ENCODE peak calls at places on chromosome 21, in six cellular contexts. Z is RWPE1, U is kidney, B is fibroblast of lung, M is PC-3, C is pancreas. W is an unnamed sample.

GRCh38 chr21:30216041-30216723 is at the start of gene CLDN8:
- DNase-seq in C (no peak), B (no peak), Z (no peak), U (peak), M (peak), W (peak)

GRCh38 chr21:35381743-35382310 is 332.7 kb upstream of the RUNX1 start:
- DNase-seq in U (no peak), Z (no peak), M (no peak), C (no peak), B (no peak), W (no peak)

GRCh38 chr21:46096997-46097825 is 701 bp upstream of the COL6A2 start:
- DNase-seq in C (peak), U (peak), B (peak), Z (no peak), M (no peak), W (no peak)

GRCh38 chr21:37582613-37583012 is 216.0 kb downstream of the DYRK1A start:
- DNase-seq in B (peak), U (no peak), M (peak), C (no peak), Z (peak), W (peak)

GRCh38 chr21:41396452-41397107 is 29.5 kb upstream of the MX1 start:
- DNase-seq in M (peak), C (no peak), Z (no peak), B (no peak), U (peak), W (peak)

GRCh38 chr21:36068748-36069398 is 951 bp upstream of the CBR1 start:
- DNase-seq in Z (no peak), B (no peak), M (no peak), C (no peak), U (no peak), W (no peak)

GRCh38 chr21:33480481-33481103 is 818 bp upstream of the TMEM50B start:
- DNase-seq in B (no peak), C (no peak), M (no peak), Z (no peak), U (no peak), W (no peak)

GRCh38 chr21:40386301-40386911 is 460.6 kb downstream of the DSCAM start:
- DNase-seq in B (no peak), M (peak), Z (peak), U (peak), C (peak), W (peak)

GRCh38 chr21:35547946-35548774 is 499.1 kb upstream of the RUNX1 start:
- DNase-seq in B (no peak), U (no peak), Z (no peak), M (no peak), C (no peak), W (no peak)

GRCh38 chr21:31630062-31630711 is 29.3 kb upstream of the SOD1 start:
- DNase-seq in Z (peak), M (peak), U (no peak), C (peak), B (peak), W (peak)

GRCh38 chr21:41928621-41929220 is 25.1 kb downstream of the C2CD2 start:
- DNase-seq in M (no peak), B (no peak), Z (no peak), C (no peak), U (no peak), W (no peak)

GRCh38 chr21:41666641-41667051 is 100.2 kb downstream of the RIPK4 start:
- DNase-seq in C (peak), B (no peak), U (no peak), M (no peak), Z (no peak), W (no peak)

GRCh38 chr21:45820171-45821091 is 161.1 kb upstream of the COL6A1 start:
- DNase-seq in Z (peak), U (peak), C (peak), M (peak), B (peak), W (peak)

GRCh38 chr21:36282568-36283230 is 37.3 kb upstream of the MORC3 start:
- DNase-seq in C (no peak), U (no peak), M (no peak), Z (no peak), B (peak), W (peak)

GRCh38 chr21:41170442-41170841 is 2.5 kb downstream of the BACE2 start:
- DNase-seq in C (peak), M (peak), Z (peak), U (no peak), B (peak), W (peak)

GRCh38 chr21:42781150-42781980 is 98.0 kb downstream of the WDR4 start:
- DNase-seq in U (peak), C (peak), B (no peak), M (peak), Z (peak), W (peak)

GRCh38 chr21:41344146-41344545 is 17.7 kb upstream of the MX2 start:
- DNase-seq in M (no peak), U (no peak), C (peak), B (no peak), Z (no peak), W (no peak)

GRCh38 chr21:45504516-45505415 is 37.5 kb downstream of the SLC19A1 start:
- DNase-seq in B (no peak), M (no peak), U (peak), C (peak), Z (no peak), W (no peak)

GRCh38 chr21:35556536-35556935 is 503.8 kb downstream of the SETD4 start:
- DNase-seq in U (no peak), M (no peak), B (no peak), Z (no peak), C (no peak), W (no peak)

GRCh38 chr21:41817228-41817627 is 50.4 kb upstream of the RIPK4 start:
- DNase-seq in M (peak), U (no peak), B (peak), Z (peak), C (no peak), W (peak)

GRCh38 chr21:41677671-41678015 is 89.2 kb downstream of the RIPK4 start:
- DNase-seq in B (no peak), C (no peak), M (peak), U (no peak), Z (no peak), W (no peak)

GRCh38 chr21:36926989-36927695 is 39.3 kb downstream of the HLCS start:
- DNase-seq in C (no peak), B (peak), M (peak), U (no peak), Z (no peak), W (no peak)

GRCh38 chr21:46634427-46634826 is 1.0 kb upstream of the PRMT2 start:
- DNase-seq in U (no peak), B (no peak), C (no peak), Z (no peak), M (peak), W (no peak)

GRCh38 chr21:35217504-35218060 is 168.5 kb upstream of the RUNX1 start:
- DNase-seq in C (no peak), B (peak), Z (peak), M (peak), U (peak), W (peak)

GRCh38 chr21:37430184-37430821 is 63.7 kb downstream of the DYRK1A start:
- DNase-seq in B (no peak), C (no peak), Z (peak), U (no peak), M (peak), W (peak)

GRCh38 chr21:41966341-41966833 is 12.6 kb upstream of the C2CD2 start:
- DNase-seq in U (no peak), C (no peak), B (no peak), Z (no peak), M (peak), W (no peak)

GRCh38 chr21:44330698-44331097 is 8.5 kb downstream of the CFAP410 start:
- DNase-seq in C (no peak), M (no peak), Z (no peak), U (no peak), B (no peak), W (no peak)
- TF ChIP-seq CTCF in C (no peak), M (no peak), Z (no peak), U (no peak), B (no peak), W (no peak)

GRCh38 chr21:25980710-25981109 is 189.9 kb downstream of the APP start:
- DNase-seq in B (no peak), M (no peak), Z (peak), C (no peak), U (no peak), W (peak)
- H3K27ac ChIP-seq in B (no peak), M (no peak), Z (no peak), C (no peak), U (no peak), W (peak)

DNA sequence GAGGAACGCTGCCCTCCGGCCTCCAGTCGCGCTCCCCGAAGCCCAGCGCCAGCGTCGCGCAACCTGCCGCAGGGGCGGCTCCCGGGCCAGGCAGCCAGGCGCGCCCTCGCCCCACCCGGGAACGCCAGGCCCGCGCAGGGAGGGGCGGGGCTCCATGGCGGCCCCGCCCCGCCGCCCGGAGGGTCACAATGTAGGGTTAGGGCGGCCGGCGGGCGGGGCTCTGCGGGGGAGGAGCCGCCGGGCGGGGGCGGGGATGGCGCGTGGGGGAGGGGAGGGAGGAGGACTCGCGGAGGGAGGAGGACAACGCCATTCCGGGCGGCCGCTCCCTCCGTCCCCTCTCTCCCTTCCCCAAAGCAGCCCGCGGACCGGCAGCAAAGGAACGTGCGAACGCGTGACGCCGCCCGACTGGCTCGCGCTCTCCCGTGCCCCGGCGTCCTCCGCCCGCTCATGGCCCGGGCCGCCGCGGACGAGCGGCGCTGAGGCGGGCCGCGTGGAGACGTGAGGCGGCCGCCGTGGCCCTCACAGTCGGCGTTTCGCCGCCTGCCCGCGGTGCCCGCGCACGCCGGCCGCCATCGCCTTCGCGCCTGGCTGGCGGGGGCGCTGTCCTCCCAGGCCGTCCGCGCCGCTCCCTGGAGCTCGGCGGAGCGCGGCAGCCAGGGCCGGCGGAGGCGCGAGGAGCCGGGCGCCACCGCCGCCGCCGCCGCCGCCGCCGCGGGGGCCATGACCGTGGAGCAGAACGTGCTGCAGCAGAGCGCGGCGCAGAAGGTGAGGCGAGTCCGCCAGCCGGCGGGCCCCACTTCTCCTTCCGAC is at the start of gene USP25:
- DNase-seq in Z (peak), M (peak), C (peak), B (peak), U (peak), W (peak)
- TF ChIP-seq CTCF in Z (peak), M (no peak), C (no peak), B (no peak), U (no peak), W (peak)

DNA sequence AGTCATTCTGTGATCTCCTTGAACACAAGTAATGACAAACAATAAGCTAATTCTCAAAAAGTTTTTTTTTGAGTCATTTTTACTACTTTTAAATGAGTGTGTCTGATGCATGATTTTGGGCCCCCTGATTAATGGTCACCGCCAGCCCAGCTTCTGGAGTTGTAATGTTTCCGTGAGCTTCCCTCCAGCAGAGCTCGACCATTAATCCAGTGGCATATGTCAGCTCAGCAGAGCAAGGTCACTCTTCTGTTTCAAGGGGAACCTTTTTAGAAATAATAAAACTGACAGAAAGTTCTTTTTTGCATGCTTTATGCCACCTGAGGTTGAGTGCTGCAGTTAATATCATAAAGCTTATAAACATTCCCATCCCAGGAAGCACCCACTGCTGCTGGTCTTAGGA is 14.2 kb downstream of the SAMSN1 start:
- DNase-seq in Z (no peak), C (no peak), B (no peak), M (no peak), U (no peak), W (no peak)
- H3K27ac ChIP-seq in Z (no peak), C (no peak), B (no peak), M (no peak), U (no peak), W (no peak)

DNA sequence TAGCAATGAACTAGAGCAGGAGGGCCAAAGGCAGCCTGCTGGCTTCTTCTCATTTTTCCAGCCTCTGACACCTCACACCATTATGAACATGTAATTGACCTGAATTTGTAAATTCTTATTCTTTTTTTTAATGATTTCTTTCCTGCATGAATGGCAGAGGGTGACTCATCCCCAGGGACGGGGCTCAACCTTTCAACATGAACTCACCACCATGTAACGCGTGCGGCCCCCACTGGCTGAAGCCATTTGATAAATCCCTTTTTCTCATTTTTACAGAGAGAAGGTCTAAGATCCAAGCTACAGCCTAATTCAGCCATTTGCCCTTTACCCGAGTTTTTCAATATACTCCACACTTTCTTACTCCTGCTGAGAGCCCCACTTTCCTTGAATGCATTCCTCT is 9.3 kb upstream of the ETS2 start:
- DNase-seq in B (peak), Z (no peak), C (no peak), U (peak), M (peak), W (no peak)
- TF ChIP-seq CTCF in B (peak), Z (no peak), C (no peak), U (no peak), M (peak), W (no peak)